ENCODE peak calls at places on chromosomes 13 and 19, in nine cellular contexts. R is T-helper 17 cell, O is GDM1, S is GM12864, X is GM23338, U is endothelial cell of umbilical vein, N is brain pericyte, L is RCC 7860, Z is NCI-H1105. W is an unnamed sample.
A peak's percentile ranks its signal among the peaks of the same experiment; 100 is the strongest.

GRCh38 chr19:40466219-40467006 is at the start of gene SPTBN4:
- DNase-seq in U (no peak), X (no peak), N (no peak), Z (no peak), O (no peak), R (peak; percentile 64), L (peak; percentile 64), S (no peak), W (no peak)

GRCh38 chr13:97000295-97000925 is 6.1 kb upstream of the OXGR1 start:
- DNase-seq in X (peak; percentile 36), L (no peak), Z (no peak), O (no peak), S (no peak), U (no peak), N (no peak), R (no peak), W (no peak)

GRCh38 chr19:3210347-3211017 is 14.0 kb upstream of the CELF5 start:
- DNase-seq in Z (no peak), U (peak; percentile 40), N (no peak), S (no peak), X (peak; percentile 84), R (peak; percentile 44), O (no peak), L (peak; percentile 51), W (no peak)

GRCh38 chr19:4717191-4717965 is 6.3 kb downstream of the DPP9 start:
- DNase-seq in X (no peak), S (no peak), O (no peak), U (peak; percentile 69), Z (no peak), R (no peak), L (no peak), N (peak; percentile 87), W (peak; percentile 88)

GRCh38 chr13:98570929-98571372 is 6.0 kb downstream of the STK24 start:
- DNase-seq in L (peak; percentile 84), R (no peak), Z (no peak), U (peak; percentile 75), N (no peak), S (peak; percentile 77), X (no peak), O (no peak), W (no peak)

GRCh38 chr13:112324121-112324520 is 52.0 kb upstream of the SPACA7 start:
- DNase-seq in R (no peak), X (no peak), L (no peak), N (no peak), U (no peak), Z (no peak), O (no peak), S (no peak), W (no peak)

GRCh38 chr13:60654405-60654804 is 257.4 kb downstream of the TDRD3 start:
- DNase-seq in N (no peak), L (no peak), X (peak; percentile 40), S (no peak), O (no peak), U (peak; percentile 56), R (no peak), Z (peak; percentile 26), W (no peak)

GRCh38 chr13:114048463-114048862 is 74.6 kb upstream of the C13orf46 start:
- DNase-seq in R (no peak), S (no peak), O (no peak), L (no peak), Z (no peak), N (no peak), X (peak; percentile 68), U (no peak), W (no peak)

GRCh38 chr13:51534075-51534817 is 50.0 kb upstream of the WDFY2 start:
- DNase-seq in U (no peak), O (no peak), X (no peak), N (no peak), S (no peak), L (no peak), R (no peak), Z (no peak), W (no peak)

GRCh38 chr13:94950303-94950702 is 238.0 kb upstream of the SOX21 start:
- DNase-seq in R (no peak), Z (no peak), L (no peak), S (no peak), O (no peak), N (no peak), U (no peak), X (peak; percentile 74), W (no peak)

GRCh38 chr19:5002143-5002542 is 33.2 kb downstream of the KDM4B start:
- DNase-seq in L (peak; percentile 37), S (no peak), R (no peak), O (no peak), X (no peak), Z (no peak), N (no peak), U (no peak), W (peak; percentile 60)

GRCh38 chr13:105979586-105979985 is 555.9 kb downstream of the EFNB2 start:
- DNase-seq in Z (no peak), R (no peak), S (no peak), U (no peak), N (no peak), L (no peak), X (no peak), O (no peak), W (no peak)

GRCh38 chr19:623974-624373 is 9.4 kb downstream of the POLRMT start:
- DNase-seq in R (no peak), L (peak; percentile 84), U (no peak), X (no peak), O (no peak), Z (no peak), N (peak; percentile 99), S (no peak), W (no peak)

GRCh38 chr19:37905936-37906867 is at the start of gene WDR87:
- DNase-seq in S (no peak), Z (peak; percentile 74), U (no peak), R (peak; percentile 38), N (no peak), X (peak; percentile 94), O (peak; percentile 44), L (no peak), W (no peak)

GRCh38 chr19:5863030-5863665 is 7.2 kb downstream of the FUT5 start:
- DNase-seq in U (no peak), X (no peak), L (no peak), R (no peak), Z (no peak), S (no peak), N (no peak), O (no peak), W (no peak)

GRCh38 chr13:101556676-101557121 is 104.2 kb downstream of the ITGBL1 start:
- DNase-seq in S (no peak), R (no peak), L (no peak), X (no peak), U (no peak), N (no peak), Z (no peak), O (no peak), W (no peak)

GRCh38 chr19:28330831-28331230 is 882.1 kb downstream of the UQCRFS1 start:
- DNase-seq in S (no peak), R (no peak), Z (no peak), L (peak; percentile 35), X (no peak), U (peak; percentile 59), N (no peak), O (no peak), W (no peak)

GRCh38 chr13:46578590-46578975 is 25.6 kb downstream of the LRCH1 start:
- DNase-seq in O (no peak), Z (no peak), S (no peak), L (no peak), X (no peak), U (no peak), N (no peak), R (no peak), W (no peak)